ENCODE peak calls at places on chromosomes 3 and 15, in seven cellular contexts. R is non-pigmented ciliary epithelial cell, X is kidney tubule cell, L is HCEC 1CT, H is kidney glomerular epithelial cell, N is T-helper 2 cell, Q is NCI-H2171. J is an unnamed sample.

GRCh38 chr15:88803241-88803919 is at the start of gene ACAN:
- DNase-seq in R (no peak), X (no peak), L (no peak), H (no peak), N (no peak), Q (no peak), J (no peak)

GRCh38 chr3:134871818-134872217 is 76.8 kb downstream of the EPHB1 start:
- DNase-seq in R (no peak), X (no peak), L (no peak), H (no peak), N (no peak), Q (no peak), J (no peak)

GRCh38 chr3:23028294-23028693 is 174.8 kb upstream of the UBE2E2 start:
- DNase-seq in R (no peak), X (no peak), L (no peak), H (no peak), N (no peak), Q (no peak), J (no peak)

GRCh38 chr15:80467311-80467714 is 63.1 kb downstream of the ARNT2 start:
- DNase-seq in R (no peak), X (no peak), L (no peak), H (no peak), N (no peak), Q (no peak), J (no peak)

GRCh38 chr15:25180606-25181289 is 226.0 kb downstream of the SNRPN start:
- DNase-seq in R (no peak), X (no peak), L (no peak), H (no peak), N (no peak), Q (no peak), J (no peak)

GRCh38 chr3:124395584-124396340 is 334.5 kb upstream of the UMPS start:
- DNase-seq in R (no peak), X (no peak), L (no peak), H (no peak), N (no peak), Q (peak; percentile 8), J (peak; percentile 55)

GRCh38 chr15:68930268-68931022 is at the start of gene SPESP1:
- DNase-seq in R (no peak), X (peak; percentile 60), L (no peak), H (no peak), N (peak; percentile 45), Q (no peak), J (no peak)

GRCh38 chr15:99019558-99020540 is 12.3 kb upstream of the PGPEP1L start:
- DNase-seq in R (peak; percentile 48), X (peak; percentile 61), L (peak; percentile 74), H (peak; percentile 31), N (no peak), Q (no peak), J (no peak)

GRCh38 chr3:106826861-106827311 is 550.4 kb upstream of the CCDC54 start:
- DNase-seq in R (no peak), X (no peak), L (no peak), H (no peak), N (peak; percentile 66), Q (no peak), J (peak; percentile 74)

J was measured in NCI-H524.